ENCODE peak calls at places on chromosome 11, in seven cellular contexts. O, W, K, Y, J, U and M are unnamed samples.
A peak's percentile ranks its signal among the peaks of the same experiment; 100 is the strongest.

GRCh38 chr11:26088391-26088790 is 243.5 kb upstream of the ANO3 start:
- DNase-seq in O (no peak), W (no peak), K (no peak), Y (no peak), J (no peak), U (no peak), M (no peak)

GRCh38 chr11:113274708-113275582 is 39.4 kb upstream of the TTC12 start:
- DNase-seq in O (no peak), W (no peak), K (no peak), Y (peak; percentile 14), J (no peak), U (no peak), M (no peak)

GRCh38 chr11:7278314-7278917 is 26.7 kb downstream of the SYT9 start:
- DNase-seq in O (no peak), W (no peak), K (no peak), Y (peak; percentile 51), J (no peak), U (no peak), M (no peak)

GRCh38 chr11:111635706-111636045 is 33.4 kb downstream of the SIK2 start:
- DNase-seq in O (no peak), W (no peak), K (no peak), Y (peak; percentile 76), J (peak; percentile 25), U (no peak), M (no peak)

GRCh38 chr11:16879690-16880089 is 134.5 kb downstream of the PLEKHA7 start:
- DNase-seq in O (no peak), W (no peak), K (no peak), Y (no peak), J (no peak), U (no peak), M (no peak)

GRCh38 chr11:128931661-128932060 is 11.0 kb downstream of the TP53AIP1 start:
- DNase-seq in O (no peak), W (no peak), K (no peak), Y (no peak), J (no peak), U (no peak), M (no peak)

GRCh38 chr11:31493235-31493634 is 16.2 kb downstream of the IMMP1L start:
- DNase-seq in O (no peak), W (no peak), K (no peak), Y (no peak), J (no peak), U (no peak), M (no peak)

GRCh38 chr11:116511684-116512083 is 261.1 kb downstream of the BUD13 start:
- DNase-seq in O (no peak), W (no peak), K (no peak), Y (no peak), J (no peak), U (no peak), M (no peak)

GRCh38 chr11:30855383-30856006 is 269.3 kb upstream of the MPPED2 start:
- DNase-seq in O (no peak), W (no peak), K (no peak), Y (peak; percentile 21), J (no peak), U (no peak), M (no peak)

GRCh38 chr11:115083129-115083823 is 404.9 kb downstream of the NXPE2 start:
- DNase-seq in O (no peak), W (no peak), K (no peak), Y (no peak), J (no peak), U (no peak), M (no peak)

GRCh38 chr11:36212507-36212906 is 76.7 kb downstream of the COMMD9 start:
- DNase-seq in O (no peak), W (no peak), K (no peak), Y (no peak), J (no peak), U (no peak), M (no peak)

GRCh38 chr11:27693398-27693797 is 6.9 kb downstream of the BDNF start:
- DNase-seq in O (no peak), W (no peak), K (no peak), Y (peak; percentile 72), J (no peak), U (no peak), M (no peak)

GRCh38 chr11:102244681-102245409 is 72.4 kb upstream of the BIRC3 start:
- DNase-seq in O (no peak), W (no peak), K (no peak), Y (peak; percentile 64), J (no peak), U (no peak), M (no peak)

GRCh38 chr11:80118071-80118470 is 677.2 kb upstream of the TENM4 start:
- DNase-seq in O (no peak), W (no peak), K (no peak), Y (no peak), J (no peak), U (no peak), M (no peak)

GRCh38 chr11:66347425-66348276 is at the start of gene B4GAT1:
- DNase-seq in O (peak; percentile 90), W (peak; percentile 88), K (peak; percentile 90), Y (peak; percentile 88), J (peak; percentile 77), U (peak; percentile 93), M (peak; percentile 84)

GRCh38 chr11:120055646-120056045 is 82.3 kb downstream of the TRIM29 start:
- DNase-seq in O (no peak), W (no peak), K (no peak), Y (peak; percentile 34), J (no peak), U (peak; percentile 77), M (no peak)

GRCh38 chr11:8006349-8006977 is 19.3 kb downstream of the EIF3F start:
- DNase-seq in O (peak; percentile 65), W (no peak), K (peak; percentile 47), Y (peak; percentile 80), J (peak; percentile 31), U (peak; percentile 28), M (no peak)

GRCh38 chr11:66183581-66184048 is 84.8 kb upstream of the RAB1B start:
- DNase-seq in O (no peak), W (no peak), K (no peak), Y (peak; percentile 15), J (no peak), U (no peak), M (no peak)

GRCh38 chr11:128187377-128187776 is 400.0 kb downstream of the ETS1 start:
- DNase-seq in O (no peak), W (no peak), K (no peak), Y (no peak), J (no peak), U (no peak), M (no peak)

GRCh38 chr11:60159868-60160267 is 23.0 kb downstream of the MS4A6A start:
- DNase-seq in O (no peak), W (no peak), K (no peak), Y (no peak), J (no peak), U (no peak), M (no peak)

GRCh38 chr11:107591446-107592236 is 694 bp downstream of the ELMOD1 start:
- DNase-seq in O (no peak), W (no peak), K (no peak), Y (peak; percentile 6), J (no peak), U (no peak), M (no peak)

GRCh38 chr11:130721736-130722135 is 194.5 kb downstream of the SNX19 start:
- DNase-seq in O (no peak), W (no peak), K (no peak), Y (peak; percentile 81), J (no peak), U (no peak), M (no peak)
- TF ChIP-seq CTCF in O (no peak), W (no peak), K (no peak), Y (no peak), J (no peak), U (no peak), M (no peak)

DNA sequence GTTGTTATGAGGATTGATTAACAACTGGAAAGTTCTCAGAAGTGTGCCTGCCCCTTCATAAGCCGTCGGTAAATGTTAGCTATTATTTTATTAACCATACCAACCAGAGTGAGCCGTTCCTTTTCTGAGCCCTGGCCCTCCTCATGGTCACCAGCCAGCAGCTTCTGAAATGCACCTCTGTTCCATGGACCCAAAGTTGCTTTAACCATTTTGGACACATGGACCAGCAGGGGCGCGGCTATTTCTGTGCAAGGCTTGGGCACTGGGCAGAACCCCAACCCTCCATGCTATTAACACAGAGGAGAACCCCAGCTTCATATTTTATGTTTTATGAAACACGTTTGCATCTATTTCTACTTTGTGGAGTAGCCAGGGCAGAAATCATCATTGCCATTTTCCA is 18.6 kb upstream of the SCGB1A1 start:
- DNase-seq in O (no peak), W (peak; percentile 34), K (peak; percentile 46), Y (no peak), J (no peak), U (no peak), M (no peak)
- H3K4me1 ChIP-seq in O (no peaks in the 10 kb centered on the region), W (peaks cover 64% of the 10 kb centered on the region), K (peaks cover 49% of the 10 kb centered on the region), Y (peaks cover 20% of the 10 kb centered on the region), J (peaks cover 70% of the 10 kb centered on the region), U (peaks cover 21% of the 10 kb centered on the region), M (peaks cover 56% of the 10 kb centered on the region)

DNA sequence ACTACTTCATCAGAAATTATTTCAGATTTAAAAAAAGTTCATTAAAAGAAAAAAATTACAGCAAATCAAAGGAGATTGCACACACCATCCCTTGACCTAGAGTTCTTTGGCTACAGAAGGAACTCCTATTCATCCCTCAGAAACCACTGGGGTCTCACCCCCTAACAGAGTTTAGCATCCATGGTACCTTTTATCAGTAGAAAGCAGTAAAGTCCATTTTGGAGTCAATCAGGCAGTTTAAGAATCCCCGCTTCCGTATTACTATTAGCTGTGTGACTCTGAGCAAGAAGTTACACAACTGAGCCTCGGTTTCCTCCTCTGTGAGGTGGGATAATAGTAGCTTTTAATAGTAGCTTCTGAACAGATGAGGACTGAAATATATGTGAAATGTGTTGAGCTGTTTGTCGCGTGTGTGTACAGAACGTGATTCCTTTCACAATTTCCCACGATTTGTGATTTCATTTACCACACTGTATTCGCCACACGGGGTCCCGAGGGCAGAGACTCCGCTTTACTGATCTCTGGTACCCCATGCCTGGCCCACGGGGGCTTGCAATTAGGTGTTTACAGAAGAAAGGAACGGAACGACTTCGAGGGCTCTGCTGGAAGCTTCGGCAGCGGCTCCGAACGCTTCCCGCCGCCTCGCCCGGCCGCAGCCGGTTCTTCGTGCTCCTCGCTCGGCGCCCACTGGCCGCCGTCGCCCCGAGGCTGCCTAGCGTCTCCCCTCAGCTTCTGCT is 72.5 kb upstream of the ZBED5 start:
- DNase-seq in O (peak; percentile 42), W (no peak), K (no peak), Y (no peak), J (no peak), U (no peak), M (no peak)
- TF ChIP-seq CTCF in O (no peak), W (no peak), K (no peak), Y (no peak), J (no peak), U (no peak), M (no peak)

DNA sequence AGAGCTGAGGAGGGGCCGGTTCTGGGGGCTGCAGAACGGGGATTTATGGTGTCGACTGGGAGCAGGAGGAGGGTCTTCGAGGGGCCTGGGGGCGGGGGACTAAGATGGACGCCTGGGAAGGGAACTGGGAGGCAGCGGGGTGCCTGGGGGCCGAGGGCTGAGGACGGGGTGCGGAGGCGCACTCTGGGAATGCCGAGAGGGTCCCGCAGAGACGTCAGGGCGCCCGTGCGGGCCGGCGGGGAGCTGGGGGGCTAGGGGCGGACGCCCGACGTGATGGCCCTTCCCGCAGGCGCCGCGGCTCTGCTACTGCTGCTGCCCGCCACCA is 516 bp downstream of the TM7SF2 start:
- DNase-seq in O (no peak), W (no peak), K (no peak), Y (no peak), J (no peak), U (no peak), M (no peak)
- H3K4me1 ChIP-seq in O (peaks cover 31% of the 10 kb centered on the region), W (peaks cover 71% of the 10 kb centered on the region), K (peaks cover 16% of the 10 kb centered on the region), Y (peaks cover 13% of the 10 kb centered on the region), J (peaks cover 69% of the 10 kb centered on the region), U (peaks cover 18% of the 10 kb centered on the region), M (peaks cover 50% of the 10 kb centered on the region)